ENCODE peak calls at places on chromosomes 5 and 9, in four cellular contexts. C is esophagus squamous epithelium, R is heart right ventricle, L is dorsolateral prefrontal cortex. Y is an unnamed sample.
A peak's percentile ranks its signal among the peaks of the same experiment; 100 is the strongest.

GRCh38 chr5:123610665-123611406 is 98.9 kb downstream of the CSNK1G3 start:
- DNase-seq in C (no peak), R (no peak), L (no peak), Y (no peak)

GRCh38 chr5:159100928-159101646 is 1.4 kb upstream of the EBF1 start:
- DNase-seq in C (no peak), R (no peak), L (no peak), Y (no peak)

GRCh38 chr9:111833941-111834340 is 39.2 kb upstream of the SHOC1 start:
- DNase-seq in L (no peak), C (no peak), R (no peak), Y (no peak)

GRCh38 chr9:124285903-124286291 is 28.1 kb downstream of the NEK6 start:
- DNase-seq in L (no peak), R (no peak), C (no peak), Y (peak; percentile 62)

GRCh38 chr9:128836509-128837145 is 7.0 kb upstream of the SPOUT1 start:
- DNase-seq in C (no peak), L (no peak), R (no peak), Y (no peak)

GRCh38 chr5:1035421-1036405 is 27.1 kb downstream of the NKD2 start:
- DNase-seq in R (peak; percentile 6), L (no peak), C (no peak), Y (no peak)

GRCh38 chr9:96874947-96875459 is 20.7 kb upstream of the ZNF782 start:
- DNase-seq in L (no peak), R (no peak), C (no peak), Y (peak; percentile 73)

GRCh38 chr5:58150936-58151335 is 308.9 kb downstream of the PLK2 start:
- DNase-seq in C (no peak), R (no peak), L (no peak), Y (no peak)

GRCh38 chr5:39273314-39273954 is 54.1 kb upstream of the FYB1 start:
- DNase-seq in C (no peak), L (no peak), R (no peak), Y (no peak)

GRCh38 chr5:139383275-139383992 is at the start of gene SLC23A1:
- DNase-seq in R (no peak), C (no peak), L (no peak), Y (peak; percentile 21)

GRCh38 chr9:95857122-95857521 is 18.4 kb upstream of the ERCC6L2 start:
- DNase-seq in L (no peak), C (no peak), R (no peak), Y (no peak)

GRCh38 chr5:2297991-2298390 is 415.3 kb upstream of the IRX4 start:
- DNase-seq in R (no peak), L (no peak), C (no peak), Y (no peak)

GRCh38 chr5:165139730-165140129 is 1634.3 kb downstream of the MAT2B start:
- DNase-seq in L (no peak), C (no peak), R (no peak), Y (no peak)

GRCh38 chr5:176810687-176811501 is 535 bp downstream of the UNC5A start:
- DNase-seq in R (no peak), C (no peak), L (peak; percentile 69), Y (no peak)

GRCh38 chr5:80239680-80240367 is 16.0 kb downstream of the SERINC5 start:
- DNase-seq in C (no peak), R (no peak), L (no peak), Y (no peak)

GRCh38 chr5:171845857-171846785 is 60.5 kb downstream of the SMIM23 start:
- DNase-seq in L (no peak), C (no peak), R (peak; percentile 41), Y (no peak)

GRCh38 chr9:129223551-129224208 is 45.6 kb upstream of the IER5L start:
- DNase-seq in L (no peak), R (no peak), C (no peak), Y (no peak)

GRCh38 chr9:125538092-125538473 is 168.9 kb downstream of the MAPKAP1 start:
- DNase-seq in R (no peak), L (no peak), C (no peak), Y (no peak)

GRCh38 chr5:4941957-4942830 is 197.9 kb upstream of the ADAMTS16 start:
- DNase-seq in C (no peak), L (no peak), R (no peak), Y (no peak)

GRCh38 chr5:34686762-34687268 is 30.7 kb downstream of the RAI14 start:
- DNase-seq in R (peak; percentile 42), L (no peak), C (no peak), Y (no peak)

GRCh38 chr5:133319905-133320520 is 268.2 kb downstream of the HSPA4 start:
- DNase-seq in R (no peak), C (no peak), L (no peak), Y (no peak)
- TF ChIP-seq CTCF in R (no peak), C (no peak), L (no peak), Y (no peak)

GRCh38 chr5:152593388-152593787 is 188.3 kb upstream of the NMUR2 start:
- DNase-seq in L (no peak), R (no peak), C (no peak), Y (no peak)
- TF ChIP-seq CTCF in L (no peak), R (no peak), C (no peak), Y (no peak)

DNA sequence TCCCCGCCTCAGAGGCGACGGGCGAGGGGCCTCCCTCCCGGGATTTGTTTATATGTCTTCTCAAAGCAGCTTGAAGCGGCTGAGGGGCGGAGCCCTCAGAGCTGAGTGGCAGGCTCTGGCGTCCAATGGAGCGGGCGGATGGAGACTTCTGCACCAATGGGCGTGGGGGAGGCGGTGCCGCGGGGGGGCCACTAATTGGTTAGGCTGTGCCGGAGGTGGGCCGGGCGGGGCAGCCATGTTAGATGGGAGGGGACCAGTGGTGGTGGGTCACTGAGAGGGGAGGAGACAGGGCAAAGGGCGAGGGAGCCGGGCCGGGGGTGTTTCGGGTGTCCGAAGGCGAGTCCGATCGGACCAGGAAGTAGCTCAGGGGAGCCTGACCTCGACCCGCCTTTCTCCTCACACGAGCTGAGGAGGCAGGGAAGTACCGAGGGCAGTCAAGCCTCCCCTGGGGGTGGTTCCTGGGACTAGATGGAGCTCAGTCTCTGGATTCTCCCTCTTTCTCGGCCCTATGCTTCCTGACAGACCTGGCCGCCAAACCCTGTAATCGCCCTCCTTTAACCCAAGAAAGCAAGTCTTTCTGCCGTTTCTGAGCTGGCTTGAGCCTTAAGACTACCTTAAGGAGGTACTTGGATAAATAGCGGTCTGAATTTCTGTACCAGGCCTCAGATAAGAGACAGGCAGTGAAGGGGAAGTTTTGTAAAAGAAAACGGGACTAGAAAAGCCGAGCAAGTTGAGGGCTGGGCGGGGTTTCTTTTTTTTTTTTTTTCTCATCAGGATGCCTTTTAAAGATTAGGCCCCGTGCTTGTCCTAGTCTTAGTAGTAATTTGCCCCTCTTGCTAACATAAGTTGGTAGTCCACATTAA is 1.1 kb downstream of the CREBRF start:
- DNase-seq in L (peak; percentile 98), C (peak; percentile 97), R (peak; percentile 99), Y (peak; percentile 99)
- TF ChIP-seq CTCF in L (no peak), C (no peak), R (peak; percentile 19), Y (no peak)

GRCh38 chr9:98691890-98692289 is 16.8 kb downstream of the GABBR2 start:
- DNase-seq in L (no peak), R (no peak), C (no peak), Y (no peak)
- TF ChIP-seq CTCF in L (no peak), R (no peak), C (no peak), Y (no peak)

GRCh38 chr9:114202849-114203248 is 47.5 kb downstream of the COL27A1 start:
- DNase-seq in C (no peak), L (no peak), R (no peak), Y (no peak)
- TF ChIP-seq CTCF in C (no peak), L (no peak), R (no peak), Y (no peak)

DNA sequence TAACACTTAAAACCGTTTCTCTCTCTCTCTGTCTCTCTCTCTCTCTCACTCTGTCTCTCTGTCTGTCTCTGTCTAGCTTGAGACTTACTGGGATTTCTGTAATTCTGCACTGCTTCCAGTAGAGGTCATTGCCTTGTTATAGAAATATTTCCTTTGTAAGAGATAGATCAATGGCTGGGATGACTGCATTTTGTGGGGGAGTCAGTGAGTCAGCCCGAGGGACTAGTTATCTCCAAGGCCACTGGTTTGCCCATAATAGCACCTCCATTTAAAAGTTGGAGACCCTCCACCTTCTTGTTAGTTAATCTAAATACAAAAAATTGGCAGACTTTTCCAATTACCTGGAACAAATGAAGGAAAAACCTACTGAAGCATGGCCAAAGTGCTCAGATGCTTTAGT is 547.2 kb downstream of the LRRC70 start:
- DNase-seq in L (no peak), R (no peak), C (no peak), Y (no peak)
- TF ChIP-seq CTCF in L (peak; percentile 33), R (peak; percentile 24), C (no peak), Y (no peak)

Y was measured in gastrocnemius medialis.